ENCODE peak calls at places on chromosomes 12 and 14, in nine cellular contexts. H is fibroblast of pulmonary artery; S is adipocyte; N is stimulated activated CD4-positive, alpha-beta T cell treated with anti-CD3 and anti-CD28 coated beads, Interleukin-4, amount 100 ng/mL, for 48 hours; Q is AG09309; B is NCI-H2029; D is AG08395; R is RKO; F is choroid plexus epithelial cell. E is an unnamed sample.

GRCh38 chr14:76644875-76645518 is 116.3 kb upstream of the VASH1 start:
- DNase-seq in R (peak), S (peak), Q (no peak), N (no peak), B (no peak), D (peak), H (peak), F (peak), E (peak)

GRCh38 chr14:22558221-22558913 is 30.7 kb downstream of the DAD1 start:
- DNase-seq in D (no peak), Q (no peak), F (no peak), H (no peak), N (peak), B (no peak), R (no peak), S (no peak), E (no peak)

GRCh38 chr14:70448633-70449032 is 3.3 kb upstream of the ADAM21 start:
- DNase-seq in S (peak), N (no peak), F (peak), Q (peak), D (no peak), R (no peak), H (peak), B (no peak), E (no peak)

GRCh38 chr14:67420102-67420739 is 8.3 kb upstream of the PLEK2 start:
- DNase-seq in B (no peak), Q (no peak), N (peak), H (no peak), S (no peak), F (no peak), D (no peak), R (no peak), E (no peak)

GRCh38 chr12:113186033-113186365 is 478 bp downstream of the RITA1 start:
- DNase-seq in D (no peak), B (peak), S (no peak), Q (no peak), H (peak), F (peak), R (peak), N (no peak), E (no peak)

GRCh38 chr12:1826401-1826800 is 6.0 kb downstream of the LRTM2 start:
- DNase-seq in S (no peak), B (no peak), F (no peak), D (no peak), R (no peak), N (no peak), H (no peak), Q (no peak), E (no peak)

GRCh38 chr12:48176417-48176751 is 7.1 kb upstream of the CCDC184 start:
- DNase-seq in N (no peak), D (no peak), F (no peak), H (no peak), R (no peak), Q (no peak), B (no peak), S (no peak), E (no peak)

GRCh38 chr14:105147701-105148603 is 20.6 kb downstream of the JAG2 start:
- DNase-seq in S (no peak), F (no peak), R (no peak), N (no peak), H (no peak), Q (no peak), B (no peak), D (no peak), E (no peak)

GRCh38 chr14:74176404-74176788 is 62.9 kb upstream of the VSX2 start:
- DNase-seq in N (no peak), H (peak), D (no peak), R (no peak), Q (peak), B (no peak), F (peak), S (no peak), E (no peak)

GRCh38 chr14:62957562-62957961 is 87.7 kb downstream of the KCNH5 start:
- DNase-seq in N (no peak), D (peak), S (peak), R (peak), H (peak), F (peak), B (no peak), Q (peak), E (no peak)

GRCh38 chr14:99174920-99175319 is 97.1 kb downstream of the BCL11B start:
- DNase-seq in S (no peak), B (no peak), F (no peak), N (no peak), D (no peak), Q (no peak), H (no peak), R (no peak), E (no peak)

GRCh38 chr12:39435531-39435930 is 7.4 kb downstream of the KIF21A start:
- DNase-seq in Q (no peak), D (no peak), B (no peak), H (no peak), R (no peak), S (peak), F (no peak), N (no peak), E (no peak)

GRCh38 chr14:61388173-61388975 is 67.0 kb downstream of the PRKCH start:
- DNase-seq in B (peak), H (peak), F (peak), R (no peak), D (peak), Q (peak), S (peak), N (peak), E (no peak)

GRCh38 chr12:101935769-101936741 is 58.7 kb downstream of the DRAM1 start:
- DNase-seq in D (peak), S (peak), H (peak), R (peak), N (no peak), Q (peak), B (no peak), F (peak), E (no peak)

GRCh38 chr12:58309806-58310205 is 368.4 kb downstream of the ATP23 start:
- DNase-seq in N (no peak), H (no peak), R (no peak), B (no peak), D (no peak), Q (no peak), F (peak), S (no peak), E (no peak)

GRCh38 chr12:100767371-100767770 is 27.2 kb upstream of the ANO4 start:
- DNase-seq in Q (no peak), N (no peak), D (no peak), S (no peak), B (no peak), H (no peak), R (no peak), F (no peak), E (no peak)

GRCh38 chr14:102985665-102986064 is 63.2 kb downstream of the AMN start:
- DNase-seq in Q (no peak), F (no peak), H (no peak), S (no peak), R (no peak), B (no peak), N (no peak), D (no peak), E (no peak)

GRCh38 chr12:13234045-13234641 is 37.6 kb downstream of the EMP1 start:
- DNase-seq in R (peak), B (no peak), D (peak), N (no peak), H (peak), Q (no peak), F (peak), S (peak), E (peak)